ENCODE peak calls at places on chromosomes 4 and X, in five cellular contexts. Y is right atrium auricular region, P is esophagus muscularis mucosa, B is A549, A is fibroblast of lung. I is an unnamed sample.

GRCh38 chr4:130336585-130337217 is 1240.7 kb downstream of the C4orf33 start:
- DNase-seq in P (no peak), B (peak; percentile 16), A (peak; percentile 45), Y (no peak), I (peak; percentile 64)

GRCh38 chr4:109801895-109802319 is at the start of gene CFI:
- DNase-seq in B (no peak), A (peak; percentile 65), Y (no peak), P (no peak), I (no peak)

GRCh38 chr4:87030606-87031441 is 96.0 kb downstream of the AFF1 start:
- DNase-seq in Y (no peak), B (no peak), P (peak; percentile 79), A (peak; percentile 46), I (peak; percentile 46)

GRCh38 chrX:111100191-111100590 is 4.2 kb downstream of the PAK3 start:
- DNase-seq in A (peak; percentile 23), Y (no peak), B (peak; percentile 43), P (no peak), I (peak; percentile 46)

GRCh38 chr4:75737398-75737797 is 13.0 kb downstream of the USO1 start:
- DNase-seq in A (no peak), B (no peak), Y (no peak), P (no peak), I (no peak)

GRCh38 chr4:93199492-93199891 is 629.1 kb upstream of the ATOH1 start:
- DNase-seq in B (peak; percentile 42), P (no peak), Y (no peak), A (peak; percentile 65), I (peak; percentile 67)

GRCh38 chrX:48695524-48695875 is 1.0 kb upstream of the SUV39H1 start:
- DNase-seq in A (no peak), Y (no peak), B (no peak), P (no peak), I (no peak)

GRCh38 chr4:46839128-46839527 is 69.9 kb downstream of the COX7B2 start:
- DNase-seq in A (no peak), Y (no peak), P (no peak), B (no peak), I (no peak)

GRCh38 chr4:145709336-145709735 is 29.4 kb downstream of the C4orf51 start:
- DNase-seq in B (no peak), P (no peak), A (no peak), Y (no peak), I (no peak)

GRCh38 chrX:142994988-142995387 is 30.7 kb upstream of the SPANXN4 start:
- DNase-seq in Y (no peak), P (no peak), A (no peak), B (no peak), I (no peak)

GRCh38 chrX:101658661-101659477 is 781 bp downstream of the ARMCX2 start:
- DNase-seq in Y (peak; percentile 68), A (peak; percentile 40), P (no peak), B (peak; percentile 24), I (peak; percentile 58)

GRCh38 chrX:15523088-15523487 is 22.5 kb downstream of the BMX start:
- DNase-seq in Y (no peak), B (no peak), P (no peak), A (no peak), I (no peak)

GRCh38 chr4:17785858-17786257 is 4.4 kb upstream of the FAM184B start:
- DNase-seq in P (no peak), B (no peak), Y (no peak), A (no peak), I (no peak)

GRCh38 chrX:56729152-56729557 is at the start of gene NBDY:
- DNase-seq in B (peak; percentile 75), A (peak; percentile 50), P (no peak), Y (peak; percentile 62), I (peak; percentile 58)

GRCh38 chr4:80538276-80538926 is 202.9 kb downstream of the CFAP299 start:
- DNase-seq in A (peak; percentile 32), P (no peak), B (no peak), Y (no peak), I (no peak)

GRCh38 chr4:6913350-6913749 is 3.7 kb downstream of the TBC1D14 start:
- DNase-seq in A (no peak), Y (no peak), P (no peak), B (no peak), I (no peak)

GRCh38 chr4:6912412-6912811 is 2.8 kb downstream of the TBC1D14 start:
- DNase-seq in A (no peak), Y (no peak), B (no peak), P (no peak), I (no peak)

GRCh38 chr4:6915041-6916005 is 5.7 kb downstream of the TBC1D14 start:
- DNase-seq in A (no peak), Y (no peak), P (no peak), B (no peak), I (no peak)

GRCh38 chr4:6916069-6916586 is 6.5 kb downstream of the TBC1D14 start:
- DNase-seq in A (no peak), Y (no peak), P (no peak), B (no peak), I (no peak)

DNA sequence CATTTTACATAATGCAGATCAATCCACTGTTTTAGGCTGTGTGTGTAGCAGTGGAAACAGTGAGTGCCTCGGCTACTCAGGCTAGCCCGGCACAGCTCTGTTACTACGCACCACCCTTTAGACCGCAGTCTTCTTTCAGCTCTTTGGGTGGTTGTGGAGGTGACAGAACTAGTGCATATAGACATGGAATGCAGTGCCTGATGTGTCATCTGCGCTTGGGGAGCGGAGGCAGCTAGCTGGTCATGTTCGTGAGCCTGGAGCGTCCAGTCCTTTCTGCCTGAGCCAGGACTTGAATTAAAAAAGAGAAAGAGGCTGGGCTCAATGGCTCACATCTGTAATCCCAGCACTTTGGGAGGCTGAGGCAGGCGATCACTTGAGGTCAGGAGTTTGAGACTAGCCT is 4.8 kb downstream of the TBC1D14 start:
- DNase-seq in A (no peak), B (no peak), P (no peak), Y (no peak), I (no peak)
- H3K4me1 ChIP-seq in A (no peaks in the 10 kb centered on the region), B (peaks cover 46% of the 10 kb centered on the region), P (peaks cover 38% of the 10 kb centered on the region), Y (no peaks in the 10 kb centered on the region), I (peaks cover 31% of the 10 kb centered on the region)

DNA sequence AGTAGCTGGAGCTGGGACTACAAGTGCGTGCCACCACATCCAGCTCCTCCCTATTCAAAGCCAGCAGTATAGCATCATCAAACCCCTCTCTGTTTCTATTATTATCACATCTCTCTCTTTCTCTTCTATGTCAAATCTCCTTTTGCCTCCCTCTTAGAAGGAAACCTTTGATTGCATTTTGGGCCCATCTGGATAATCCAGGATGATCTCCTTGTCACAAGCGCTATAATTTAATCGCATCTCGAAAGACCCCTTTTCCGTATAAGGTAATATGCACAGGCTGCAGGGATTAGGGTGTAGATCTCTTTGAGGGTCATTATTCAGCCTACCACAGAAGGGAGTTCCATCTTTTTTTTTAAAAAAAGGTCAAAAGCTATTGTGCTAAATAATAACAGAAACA is 46.4 kb upstream of the TBC1D9 start:
- DNase-seq in Y (no peak), A (no peak), P (no peak), B (no peak), I (no peak)
- H3K4me1 ChIP-seq in Y (no peaks in the 10 kb centered on the region), A (no peaks in the 10 kb centered on the region), P (no peaks in the 10 kb centered on the region), B (no peaks in the 10 kb centered on the region), I (no peaks in the 10 kb centered on the region)

GRCh38 chrX:154714925-154715324 is 36.0 kb downstream of the GAB3 start:
- DNase-seq in A (peak; percentile 58), P (no peak), B (peak; percentile 45), Y (no peak), I (peak; percentile 35)
- H3K4me1 ChIP-seq in A (peaks cover 4% of the 10 kb centered on the region), P (peaks cover 32% of the 10 kb centered on the region), B (peaks cover 5% of the 10 kb centered on the region), Y (no peaks in the 10 kb centered on the region), I (no peaks in the 10 kb centered on the region)

GRCh38 chrX:24153796-24154189 is 4.3 kb downstream of the ZFX start:
- DNase-seq in Y (no peak), B (peak; percentile 14), A (no peak), P (no peak), I (no peak)

GRCh38 chrX:24153175-24153795 is 3.8 kb downstream of the ZFX start:
- DNase-seq in B (peak; percentile 48), Y (no peak), A (no peak), P (no peak), I (peak; percentile 36)

GRCh38 chrX:24158881-24159280 is 9.4 kb downstream of the ZFX start:
- DNase-seq in Y (no peak), P (no peak), A (no peak), B (no peak), I (no peak)

GRCh38 chrX:24154490-24155034 is 5.0 kb downstream of the ZFX start:
- DNase-seq in A (no peak), B (no peak), P (no peak), Y (no peak), I (no peak)

GRCh38 chrX:24156177-24156576 is 6.6 kb downstream of the ZFX start:
- DNase-seq in B (no peak), P (no peak), Y (no peak), A (no peak), I (no peak)
- H3K4me1 ChIP-seq in B (peaks cover 72% of the 10 kb centered on the region), P (peaks cover 53% of the 10 kb centered on the region), Y (no peaks in the 10 kb centered on the region), A (no peaks in the 10 kb centered on the region), I (peaks cover 33% of the 10 kb centered on the region)